ENCODE peak calls at places on chromosome 10, in six cellular contexts. S is keratinocyte, I is Peyer's patch, T is GM23338, L is colonic mucosa, G is cardiac muscle cell. X is an unnamed sample.

GRCh38 chr10:22219308-22219707 is 1.5 kb upstream of the EBLN1 start:
- DNase-seq in G (no peak), I (no peak), L (no peak), T (no peak), S (no peak), X (no peak)

GRCh38 chr10:74150151-74151056 is at the start of gene AP3M1:
- DNase-seq in T (peak; percentile 97), I (peak; percentile 93), L (peak; percentile 86), G (no peak), S (peak; percentile 38), X (peak; percentile 86)

GRCh38 chr10:30062090-30062489 is 2.7 kb upstream of the JCAD start:
- DNase-seq in T (no peak), I (no peak), L (no peak), G (peak; percentile 88), S (no peak), X (no peak)

GRCh38 chr10:121032460-121032859 is 181.3 kb downstream of the WDR11 start:
- DNase-seq in I (no peak), S (no peak), T (peak; percentile 6), G (no peak), L (no peak), X (peak; percentile 22)

GRCh38 chr10:83991986-83992753 is 147.1 kb upstream of the GHITM start:
- DNase-seq in G (peak; percentile 11), T (peak; percentile 91), I (peak; percentile 47), L (peak; percentile 31), S (no peak), X (peak; percentile 31)

GRCh38 chr10:95248989-95249388 is 41.8 kb downstream of the PDLIM1 start:
- DNase-seq in I (no peak), G (no peak), L (no peak), T (no peak), S (no peak), X (no peak)

GRCh38 chr10:28594401-28594800 is 61.5 kb downstream of the WAC start:
- DNase-seq in I (no peak), L (no peak), T (no peak), G (no peak), S (no peak), X (no peak)

GRCh38 chr10:69994262-69994661 is 58.4 kb upstream of the MACROH2A2 start:
- DNase-seq in S (no peak), T (peak; percentile 62), L (peak; percentile 25), I (peak; percentile 50), G (peak; percentile 61), X (peak; percentile 75)

GRCh38 chr10:84076047-84076388 is 63.3 kb upstream of the GHITM start:
- DNase-seq in S (no peak), G (peak; percentile 91), L (no peak), T (no peak), I (no peak), X (no peak)

GRCh38 chr10:26755443-26755903 is 58.0 kb downstream of the PDSS1 start:
- DNase-seq in T (peak; percentile 35), I (no peak), S (peak; percentile 17), G (peak; percentile 51), L (no peak), X (peak; percentile 30)

GRCh38 chr10:8058274-8059111 is 4.0 kb downstream of the GATA3 start:
- DNase-seq in G (no peak), I (no peak), S (no peak), L (no peak), T (peak; percentile 46), X (peak; percentile 74)

GRCh38 chr10:126252884-126253612 is 135.2 kb downstream of the ADAM12 start:
- DNase-seq in S (peak; percentile 81), L (no peak), T (no peak), I (no peak), G (peak; percentile 94), X (no peak)

GRCh38 chr10:89643812-89644690 is 991 bp downstream of the PANK1 start:
- DNase-seq in L (peak; percentile 95), T (peak; percentile 98), G (peak; percentile 97), I (peak; percentile 94), S (peak; percentile 82), X (peak; percentile 93)

GRCh38 chr10:102185272-102185671 is 33.1 kb downstream of the NOLC1 start:
- DNase-seq in L (no peak), T (no peak), I (no peak), G (no peak), S (no peak), X (no peak)

GRCh38 chr10:12700557-12700874 is 301.0 kb downstream of the CCDC3 start:
- DNase-seq in T (no peak), I (no peak), L (no peak), G (no peak), S (no peak), X (no peak)

GRCh38 chr10:122481296-122482056 is 20.1 kb downstream of the HTRA1 start:
- DNase-seq in G (no peak), L (no peak), T (no peak), I (peak; percentile 17), S (no peak), X (no peak)

GRCh38 chr10:47164126-47164799 is 135.7 kb upstream of the GDF10 start:
- DNase-seq in S (peak; percentile 56), T (no peak), I (no peak), L (no peak), G (peak; percentile 88), X (no peak)

GRCh38 chr10:114556236-114557122 is 101.6 kb downstream of the ABLIM1 start:
- DNase-seq in G (no peak), T (no peak), L (no peak), I (no peak), S (no peak), X (no peak)

DNA sequence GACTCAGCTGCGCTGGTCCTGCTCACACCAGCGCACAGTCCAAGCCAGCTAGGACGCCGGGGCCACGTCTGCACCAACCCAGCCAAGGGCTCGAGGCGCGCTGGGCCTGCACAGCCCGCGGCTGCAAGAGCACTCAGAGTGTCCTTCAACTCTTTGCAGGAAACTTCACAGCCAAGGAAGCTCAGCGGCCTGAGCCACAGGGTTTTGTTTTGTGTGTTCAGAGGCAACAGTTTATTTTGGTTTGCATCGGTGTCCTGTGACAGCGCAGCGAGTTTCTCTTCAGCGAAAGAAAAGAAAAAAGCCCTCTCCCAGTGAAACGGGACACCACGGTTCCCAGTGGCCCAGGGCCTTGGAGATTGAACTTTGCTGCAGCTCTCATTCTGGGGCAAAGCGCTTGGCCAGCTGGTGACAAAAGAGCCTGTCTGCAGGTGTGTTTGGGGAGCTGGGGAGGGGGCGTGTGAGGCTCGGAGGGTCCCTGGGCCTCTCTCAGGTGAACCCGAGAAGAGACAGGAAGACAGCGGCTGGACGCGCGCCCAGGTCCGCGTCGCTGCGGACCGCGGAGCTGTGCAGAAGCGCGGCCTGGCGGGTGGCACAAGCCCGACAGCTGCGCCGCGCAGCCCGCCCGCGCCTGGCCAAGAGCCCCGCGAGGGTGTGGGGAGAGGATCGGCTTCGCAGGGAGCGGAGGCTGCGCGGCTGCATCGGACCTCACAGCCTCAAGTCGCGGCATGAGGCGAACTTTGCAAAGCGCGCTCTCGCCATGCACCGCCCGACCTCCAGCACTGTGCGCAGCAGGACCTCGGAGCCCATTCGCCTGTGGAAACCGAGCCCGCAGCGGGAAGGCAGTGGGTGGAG is 922 bp downstream of the CXCL12 start:
- DNase-seq in I (peak; percentile 44), S (no peak), L (peak; percentile 18), G (peak; percentile 56), T (peak; percentile 63), X (peak; percentile 72)
- H3K4me3 ChIP-seq in I (peak overlapping the region; percentile 40), S (no peak overlapping the region), L (peak overlapping the region; percentile 44), G (peak overlapping the region; percentile 40), T (peak overlapping the region; percentile 85), X (peak overlapping the region; percentile 84)

GRCh38 chr10:99531696-99532050 is 1.1 kb upstream of the NKX2-3 start:
- DNase-seq in T (no peak), I (no peak), L (no peak), G (no peak), S (no peak), X (no peak)
- H3K27me3 ChIP-seq in T (peaks cover 100% of the 10 kb centered on the region), I (peaks cover 21% of the 10 kb centered on the region), L (peaks cover 90% of the 10 kb centered on the region), G (peaks cover 100% of the 10 kb centered on the region), S (peaks cover 99% of the 10 kb centered on the region), X (peaks cover 100% of the 10 kb centered on the region)

GRCh38 chr10:79269443-79269842 is 77.8 kb upstream of the PPIF start:
- DNase-seq in L (no peak), I (no peak), G (no peak), S (no peak), T (no peak), X (no peak)

GRCh38 chr10:79268100-79268670 is 79.1 kb upstream of the PPIF start:
- DNase-seq in S (no peak), T (no peak), L (no peak), I (no peak), G (no peak), X (no peak)

GRCh38 chr10:79269969-79270368 is 77.3 kb upstream of the PPIF start:
- DNase-seq in T (no peak), S (no peak), I (no peak), G (no peak), L (no peak), X (no peak)

GRCh38 chr10:79267449-79267848 is 79.8 kb upstream of the PPIF start:
- DNase-seq in T (no peak), L (no peak), S (no peak), I (no peak), G (no peak), X (no peak)

DNA sequence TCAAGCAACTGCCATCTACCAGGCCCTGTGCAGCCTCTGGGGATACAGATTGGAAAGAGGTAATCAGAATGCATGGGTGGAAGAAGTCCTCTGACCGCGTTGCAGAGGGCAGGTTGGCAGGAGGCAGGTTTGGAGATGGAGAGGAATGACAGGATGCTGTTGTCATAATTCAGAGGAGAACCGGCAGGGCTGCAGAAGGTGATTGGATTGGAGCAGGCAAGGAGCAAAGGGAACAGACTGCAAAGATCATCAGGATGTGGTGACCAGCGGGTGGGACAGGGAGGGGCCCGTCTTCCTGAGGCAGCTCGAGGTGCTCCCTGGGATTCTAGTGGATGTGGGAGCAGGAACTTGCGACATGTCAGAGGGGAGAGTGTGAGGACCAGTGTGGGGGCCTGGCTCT is 78.6 kb upstream of the PPIF start:
- DNase-seq in G (no peak), S (no peak), I (no peak), T (no peak), L (no peak), X (no peak)
- H3K36me3 ChIP-seq in G (peaks cover 7% of the 10 kb centered on the region), S (peaks cover 2% of the 10 kb centered on the region), I (no peaks in the 10 kb centered on the region), T (no peaks in the 10 kb centered on the region), L (no peaks in the 10 kb centered on the region), X (no peaks in the 10 kb centered on the region)

GRCh38 chr10:62243647-62243997 is 25.0 kb downstream of the RTKN2 start:
- DNase-seq in S (no peak), L (no peak), I (no peak), T (no peak), G (no peak), X (no peak)

GRCh38 chr10:62244785-62245595 is 23.7 kb downstream of the RTKN2 start:
- DNase-seq in G (peak; percentile 86), I (peak; percentile 79), L (peak; percentile 70), S (no peak), T (peak; percentile 70), X (no peak)

GRCh38 chr10:62239994-62240393 is 28.6 kb downstream of the RTKN2 start:
- DNase-seq in I (no peak), S (no peak), L (no peak), T (no peak), G (peak; percentile 29), X (no peak)

GRCh38 chr10:62248465-62248864 is 20.2 kb downstream of the RTKN2 start:
- DNase-seq in T (no peak), I (no peak), S (no peak), G (peak; percentile 44), L (no peak), X (no peak)

DNA sequence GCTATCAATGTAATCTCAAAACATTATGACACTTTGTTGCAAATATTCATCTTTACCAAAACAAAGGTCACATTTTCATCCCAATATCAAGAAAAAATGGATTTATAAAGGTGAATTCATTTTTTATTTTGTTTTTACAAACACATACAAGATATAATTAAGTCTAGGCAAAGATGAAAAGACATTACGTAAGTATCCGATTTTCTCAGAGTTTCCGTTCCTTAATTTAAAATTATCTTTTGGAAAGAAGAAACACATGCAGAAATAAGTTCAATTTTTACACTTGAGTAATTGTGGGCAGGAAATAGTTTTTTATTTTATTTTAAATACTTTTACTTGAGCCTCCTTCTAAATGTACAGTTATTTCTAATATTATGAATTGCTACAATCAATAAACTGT is 24.6 kb downstream of the RTKN2 start:
- DNase-seq in T (no peak), I (no peak), S (no peak), L (no peak), G (no peak), X (no peak)
- H3K4me3 ChIP-seq in T (no peak overlapping the region), I (no peak overlapping the region), S (no peak overlapping the region), L (no peak overlapping the region), G (no peak overlapping the region), X (no peak overlapping the region)